ENCODE peak calls at places on chromosomes 2 and 18, in six cellular contexts. P is IMR-90; T is heart right ventricle; Y is uterus; C is adipocyte; S is CD8-positive, alpha-beta T cell. L is an unnamed sample.
A peak's percentile ranks its signal among the peaks of the same experiment; 100 is the strongest.

GRCh38 chr2:3606370-3607124 is 11.6 kb downstream of the COLEC11 start:
- DNase-seq in P (no peak), T (no peak), Y (no peak), C (no peak), S (no peak), L (no peak)

GRCh38 chr2:212898011-212898410 is 253.4 kb downstream of the IKZF2 start:
- DNase-seq in P (no peak), T (no peak), Y (no peak), C (no peak), S (no peak), L (no peak)

GRCh38 chr18:43919565-43919964 is 642.3 kb upstream of the SYT4 start:
- DNase-seq in P (no peak), T (no peak), Y (no peak), C (peak; percentile 5), S (no peak), L (no peak)

GRCh38 chr2:1889099-1889650 is 144.9 kb upstream of the PXDN start:
- DNase-seq in P (no peak), T (no peak), Y (no peak), C (no peak), S (no peak), L (no peak)

GRCh38 chr18:76572517-76573247 is 77.6 kb upstream of the ZNF516 start:
- DNase-seq in P (no peak), T (no peak), Y (no peak), C (no peak), S (no peak), L (no peak)

GRCh38 chr2:100924520-100925451 is 77.3 kb upstream of the RPL31 start:
- DNase-seq in P (peak; percentile 85), T (no peak), Y (peak; percentile 29), C (peak; percentile 59), S (no peak), L (no peak)

GRCh38 chr2:115603285-115603684 is 1160.8 kb downstream of the DPP10 start:
- DNase-seq in P (no peak), T (no peak), Y (no peak), C (no peak), S (no peak), L (no peak)

GRCh38 chr2:105660489-105660888 is 84.2 kb upstream of the NCK2 start:
- DNase-seq in P (no peak), T (no peak), Y (no peak), C (no peak), S (no peak), L (no peak)

GRCh38 chr18:26574958-26575864 is 26.9 kb upstream of the KCTD1 start:
- DNase-seq in P (peak; percentile 46), T (peak; percentile 32), Y (no peak), C (peak; percentile 81), S (no peak), L (peak; percentile 28)

DNA sequence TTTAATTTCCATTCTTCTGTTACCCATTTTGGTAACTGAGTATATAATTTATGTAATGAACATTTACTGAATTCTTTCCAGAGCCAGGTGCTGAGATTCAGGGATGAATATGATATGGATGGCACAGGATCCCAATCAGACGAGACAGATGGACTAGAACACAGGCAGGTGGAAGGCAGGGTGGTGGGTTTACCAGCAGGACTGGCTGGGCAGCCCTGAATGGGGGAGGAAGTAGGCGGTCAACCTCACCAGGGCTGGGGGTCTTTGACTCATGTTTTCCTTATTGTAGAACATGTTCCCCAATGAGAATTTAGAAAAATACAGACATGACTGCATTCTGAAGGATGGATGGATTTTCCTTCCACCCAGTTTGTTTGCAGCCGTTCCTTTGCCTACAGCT is 80.3 kb downstream of the CIB4 start:
- DNase-seq in P (no peak), T (no peak), Y (no peak), C (no peak), S (no peak), L (no peak)
- H3K27me3 ChIP-seq in P (peaks cover 88% of the 10 kb centered on the region), T (peaks cover 86% of the 10 kb centered on the region), Y (peaks cover 5% of the 10 kb centered on the region), C (peaks cover 94% of the 10 kb centered on the region), S (peaks cover 18% of the 10 kb centered on the region), L (peaks cover 98% of the 10 kb centered on the region)

DNA sequence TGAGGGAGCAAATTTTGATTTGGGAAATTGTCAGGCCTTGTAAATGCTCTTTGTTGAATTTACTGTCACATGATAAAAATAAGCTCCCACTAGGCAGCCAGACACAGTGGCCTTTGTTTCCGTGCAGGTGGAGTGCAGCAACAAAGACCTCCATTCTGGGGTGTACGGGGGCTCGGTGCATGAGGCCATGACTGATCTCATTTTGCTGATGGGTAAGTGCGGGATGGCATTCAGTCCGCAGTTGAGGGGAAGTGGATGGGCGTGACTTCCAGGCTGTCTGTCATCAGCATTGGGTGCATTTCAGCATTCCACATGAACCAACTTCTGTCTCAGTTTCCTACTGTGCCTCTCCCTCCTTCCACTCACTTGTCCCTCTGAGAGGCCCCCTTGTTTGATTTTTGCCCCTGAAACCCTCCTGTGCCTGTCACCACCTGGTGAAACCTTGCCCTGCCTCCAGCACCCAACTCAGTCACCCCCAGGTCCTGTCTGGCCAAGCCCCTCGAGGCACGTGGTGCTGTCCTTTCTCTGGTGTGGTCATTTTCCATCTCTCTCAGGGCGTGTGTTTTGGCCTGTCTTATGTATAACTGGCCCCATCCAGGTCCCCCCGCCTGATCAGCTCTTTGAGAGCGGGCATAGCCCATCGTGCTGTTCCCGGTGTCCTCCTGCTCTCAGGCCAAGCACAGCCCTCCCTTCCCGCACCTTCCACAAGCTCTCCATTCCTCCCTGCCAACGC is 16.3 kb downstream of the CNDP2 start:
- DNase-seq in P (no peak), T (no peak), Y (no peak), C (no peak), S (no peak), L (no peak)
- H3K36me3 ChIP-seq in P (peaks cover 67% of the 10 kb centered on the region), T (peaks cover 55% of the 10 kb centered on the region), Y (no peaks in the 10 kb centered on the region), C (peaks cover 90% of the 10 kb centered on the region), S (peaks cover 76% of the 10 kb centered on the region), L (peaks cover 96% of the 10 kb centered on the region)

GRCh38 chr18:48133675-48134251 is 203.3 kb upstream of the SMAD2 start:
- DNase-seq in P (no peak), T (no peak), Y (no peak), C (no peak), S (no peak), L (no peak)
- H3K27me3 ChIP-seq in P (peaks cover 51% of the 10 kb centered on the region), T (peaks cover 24% of the 10 kb centered on the region), Y (no peaks in the 10 kb centered on the region), C (peaks cover 21% of the 10 kb centered on the region), S (no peaks in the 10 kb centered on the region), L (peaks cover 15% of the 10 kb centered on the region)

DNA sequence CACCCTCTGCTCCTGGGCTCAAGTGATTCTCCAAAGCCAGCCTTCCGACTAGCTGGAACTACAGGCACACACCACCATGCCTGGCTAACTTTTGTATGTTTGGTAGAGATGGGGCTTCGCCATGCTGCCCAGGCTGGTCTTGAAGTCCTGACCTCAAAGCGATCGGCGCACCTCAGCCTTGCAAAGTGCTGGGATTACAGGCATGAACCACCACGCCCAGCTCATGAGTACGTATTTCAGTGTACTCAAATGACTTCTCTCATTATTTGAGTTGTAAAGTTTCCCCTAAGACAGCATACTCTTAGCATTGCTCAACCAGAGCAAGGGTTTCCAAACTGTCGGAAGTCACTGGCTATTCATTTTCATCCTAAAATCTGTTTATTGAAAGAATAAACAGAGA is 40.3 kb downstream of the IMPA2 start:
- DNase-seq in P (no peak), T (no peak), Y (no peak), C (no peak), S (no peak), L (no peak)
- H3K36me3 ChIP-seq in P (peaks cover 13% of the 10 kb centered on the region), T (no peaks in the 10 kb centered on the region), Y (no peaks in the 10 kb centered on the region), C (peaks cover 8% of the 10 kb centered on the region), S (no peaks in the 10 kb centered on the region), L (peaks cover 26% of the 10 kb centered on the region)

GRCh38 chr18:22417496-22418188 is at the start of gene CTAGE1:
- DNase-seq in P (peak; percentile 65), T (no peak), Y (no peak), C (peak; percentile 23), S (no peak), L (no peak)
- H3K27me3 ChIP-seq in P (no peaks in the 10 kb centered on the region), T (no peaks in the 10 kb centered on the region), Y (no peaks in the 10 kb centered on the region), C (no peaks in the 10 kb centered on the region), S (no peaks in the 10 kb centered on the region), L (no peaks in the 10 kb centered on the region)

DNA sequence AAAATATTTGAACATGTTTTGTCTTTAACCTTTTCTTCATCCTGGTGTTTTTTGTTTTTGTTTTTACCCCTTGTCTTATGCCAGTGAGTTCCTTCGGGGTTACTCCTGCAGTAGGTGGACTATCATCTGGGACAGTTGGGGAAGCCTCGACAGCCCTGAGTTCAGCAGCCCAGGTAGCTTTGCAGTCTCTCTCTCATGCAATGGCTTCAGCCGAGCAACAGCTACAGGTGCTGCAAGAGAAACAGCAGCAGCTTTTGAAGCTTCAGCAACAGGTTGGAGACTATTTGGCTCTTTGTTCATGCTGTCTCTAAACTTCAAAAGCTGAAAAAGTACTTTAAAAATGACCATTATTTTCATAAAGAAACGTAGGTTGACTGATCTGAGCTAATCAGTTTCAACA is 106.3 kb downstream of the BIRC6 start:
- DNase-seq in P (no peak), T (no peak), Y (no peak), C (no peak), S (no peak), L (no peak)
- H3K36me3 ChIP-seq in P (peaks cover 24% of the 10 kb centered on the region), T (peaks cover 19% of the 10 kb centered on the region), Y (no peaks in the 10 kb centered on the region), C (peaks cover 56% of the 10 kb centered on the region), S (peaks cover 24% of the 10 kb centered on the region), L (peaks cover 52% of the 10 kb centered on the region)

GRCh38 chr2:221572180-221572820 is at the start of gene EPHA4:
- DNase-seq in P (peak; percentile 88), T (peak; percentile 90), Y (peak; percentile 93), C (peak; percentile 98), S (peak; percentile 82), L (peak; percentile 89)

GRCh38 chr2:221571391-221572179 is 519 bp downstream of the EPHA4 start:
- DNase-seq in P (peak; percentile 37), T (peak; percentile 51), Y (peak; percentile 40), C (peak; percentile 77), S (peak; percentile 32), L (peak; percentile 24)

GRCh38 chr2:221570321-221571107 is 1.6 kb downstream of the EPHA4 start:
- DNase-seq in P (peak; percentile 31), T (peak; percentile 15), Y (peak; percentile 25), C (peak; percentile 69), S (peak; percentile 20), L (no peak)

GRCh38 chr2:221569342-221570278 is 2.5 kb downstream of the EPHA4 start:
- DNase-seq in P (no peak), T (no peak), Y (no peak), C (no peak), S (no peak), L (no peak)

GRCh38 chr2:221571108-221571390 is 1.1 kb downstream of the EPHA4 start:
- DNase-seq in P (peak; percentile 17), T (no peak), Y (no peak), C (peak; percentile 29), S (no peak), L (no peak)
- H3K27me3 ChIP-seq in P (no peaks in the 10 kb centered on the region), T (peaks cover 10% of the 10 kb centered on the region), Y (no peaks in the 10 kb centered on the region), C (no peaks in the 10 kb centered on the region), S (peaks cover 21% of the 10 kb centered on the region), L (peaks cover 32% of the 10 kb centered on the region)

DNA sequence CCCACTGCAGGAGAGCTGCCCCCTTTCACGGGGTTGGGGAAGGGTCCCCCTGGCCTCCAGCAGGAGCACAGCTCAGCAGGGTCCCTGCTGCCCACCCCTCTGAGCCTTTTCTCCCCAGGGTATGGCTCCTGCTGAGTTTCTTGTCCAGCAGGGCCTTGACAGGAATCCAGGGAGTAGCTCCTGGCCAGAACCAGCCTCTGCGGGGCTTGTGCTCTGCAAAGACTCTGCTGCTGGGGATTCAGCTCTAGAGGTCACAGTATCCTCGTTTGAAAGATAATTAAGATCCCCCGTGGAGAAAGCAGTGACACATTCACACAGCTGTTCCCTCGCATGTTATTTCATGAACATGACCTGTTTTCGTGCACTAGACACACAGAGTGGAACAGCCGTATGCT is 21.2 kb downstream of the FOSL2 start:
- DNase-seq in P (no peak), T (no peak), Y (no peak), C (no peak), S (no peak), L (no peak)
- H3K36me3 ChIP-seq in P (peaks cover 78% of the 10 kb centered on the region), T (peaks cover 59% of the 10 kb centered on the region), Y (no peaks in the 10 kb centered on the region), C (peaks cover 75% of the 10 kb centered on the region), S (no peaks in the 10 kb centered on the region), L (peaks cover 82% of the 10 kb centered on the region)

L was measured in left ventricle myocardium inferior.